ENCODE peak calls at places on chromosome 17, in ten cellular contexts. One of them, this sample, is unnamed.

GRCh38 chr17:74466111-74466784 is at the start of gene CD300A:
- DNase-seq in T1000: no peak
- DNase-seq in stimulated activated naive CD4-positive, alpha-beta T cell: no peak
- DNase-seq in naive B cell: peak; percentile 40
- DNase-seq in KBM-7: peak; percentile 95
- DNase-seq in HepG2: no peak
- DNase-seq in GM10248: no peak
- DNase-seq in AG04450: no peak
- DNase-seq in frontal cortex: no peak
- DNase-seq in vagina: no peak
- DNase-seq in this sample: no peak

GRCh38 chr17:68972119-68972704 is 17.0 kb upstream of the ABCA8 start:
- DNase-seq in T1000: no peak
- DNase-seq in stimulated activated naive CD4-positive, alpha-beta T cell: no peak
- DNase-seq in naive B cell: no peak
- DNase-seq in KBM-7: peak; percentile 72
- DNase-seq in HepG2: peak; percentile 43
- DNase-seq in GM10248: peak; percentile 26
- DNase-seq in AG04450: no peak
- DNase-seq in frontal cortex: peak; percentile 21
- DNase-seq in vagina: no peak
- DNase-seq in this sample: no peak

GRCh38 chr17:79645022-79645776 is 34.3 kb upstream of the RBFOX3 start:
- DNase-seq in T1000: no peak
- DNase-seq in stimulated activated naive CD4-positive, alpha-beta T cell: no peak
- DNase-seq in naive B cell: no peak
- DNase-seq in KBM-7: no peak
- DNase-seq in HepG2: no peak
- DNase-seq in GM10248: no peak
- DNase-seq in AG04450: no peak
- DNase-seq in frontal cortex: no peak
- DNase-seq in vagina: peak; percentile 69
- DNase-seq in this sample: no peak

GRCh38 chr17:80832266-80832676 is 159.4 kb upstream of the CHMP6 start:
- DNase-seq in T1000: peak; percentile 60
- DNase-seq in stimulated activated naive CD4-positive, alpha-beta T cell: no peak
- DNase-seq in naive B cell: no peak
- DNase-seq in KBM-7: no peak
- DNase-seq in HepG2: no peak
- DNase-seq in GM10248: no peak
- DNase-seq in AG04450: peak; percentile 36
- DNase-seq in frontal cortex: peak; percentile 67
- DNase-seq in vagina: no peak
- DNase-seq in this sample: no peak

GRCh38 chr17:8188408-8188839 is 1.6 kb downstream of the BORCS6 start:
- DNase-seq in T1000: no peak
- DNase-seq in stimulated activated naive CD4-positive, alpha-beta T cell: no peak
- DNase-seq in naive B cell: no peak
- DNase-seq in KBM-7: no peak
- DNase-seq in HepG2: no peak
- DNase-seq in GM10248: no peak
- DNase-seq in AG04450: no peak
- DNase-seq in frontal cortex: no peak
- DNase-seq in vagina: no peak
- DNase-seq in this sample: no peak

GRCh38 chr17:77690271-77691161 is 268.0 kb upstream of the TNRC6C start:
- DNase-seq in T1000: no peak
- DNase-seq in stimulated activated naive CD4-positive, alpha-beta T cell: no peak
- DNase-seq in naive B cell: no peak
- DNase-seq in KBM-7: peak; percentile 73
- DNase-seq in HepG2: no peak
- DNase-seq in GM10248: no peak
- DNase-seq in AG04450: no peak
- DNase-seq in frontal cortex: no peak
- DNase-seq in vagina: peak; percentile 65
- DNase-seq in this sample: no peak

GRCh38 chr17:76553163-76553908 is 13.5 kb downstream of the PRCD start:
- DNase-seq in T1000: no peak
- DNase-seq in stimulated activated naive CD4-positive, alpha-beta T cell: no peak
- DNase-seq in naive B cell: no peak
- DNase-seq in KBM-7: peak; percentile 63
- DNase-seq in HepG2: no peak
- DNase-seq in GM10248: no peak
- DNase-seq in AG04450: no peak
- DNase-seq in frontal cortex: no peak
- DNase-seq in vagina: no peak
- DNase-seq in this sample: no peak

GRCh38 chr17:34537445-34537844 is 41.9 kb upstream of the TMEM132E start:
- DNase-seq in T1000: no peak
- DNase-seq in stimulated activated naive CD4-positive, alpha-beta T cell: no peak
- DNase-seq in naive B cell: no peak
- DNase-seq in KBM-7: no peak
- DNase-seq in HepG2: no peak
- DNase-seq in GM10248: no peak
- DNase-seq in AG04450: no peak
- DNase-seq in frontal cortex: no peak
- DNase-seq in vagina: no peak
- DNase-seq in this sample: no peak

GRCh38 chr17:75478508-75478907 is 22.1 kb downstream of the TMEM94 start:
- DNase-seq in T1000: no peak
- DNase-seq in stimulated activated naive CD4-positive, alpha-beta T cell: no peak
- DNase-seq in naive B cell: no peak
- DNase-seq in KBM-7: no peak
- DNase-seq in HepG2: no peak
- DNase-seq in GM10248: no peak
- DNase-seq in AG04450: no peak
- DNase-seq in frontal cortex: no peak
- DNase-seq in vagina: no peak
- DNase-seq in this sample: no peak

GRCh38 chr17:72053069-72053846 is 67.6 kb upstream of the SOX9 start:
- DNase-seq in T1000: no peak
- DNase-seq in stimulated activated naive CD4-positive, alpha-beta T cell: no peak
- DNase-seq in naive B cell: no peak
- DNase-seq in KBM-7: no peak
- DNase-seq in HepG2: no peak
- DNase-seq in GM10248: no peak
- DNase-seq in AG04450: no peak
- DNase-seq in frontal cortex: no peak
- DNase-seq in vagina: no peak
- DNase-seq in this sample: no peak

GRCh38 chr17:35259001-35259400 is 16.1 kb downstream of the SLFN5 start:
- DNase-seq in T1000: no peak
- DNase-seq in stimulated activated naive CD4-positive, alpha-beta T cell: no peak
- DNase-seq in naive B cell: no peak
- DNase-seq in KBM-7: no peak
- DNase-seq in HepG2: no peak
- DNase-seq in GM10248: no peak
- DNase-seq in AG04450: no peak
- DNase-seq in frontal cortex: no peak
- DNase-seq in vagina: peak; percentile 8
- DNase-seq in this sample: no peak

GRCh38 chr17:17525956-17526355 is 29.8 kb upstream of the RASD1 start:
- DNase-seq in T1000: no peak
- DNase-seq in stimulated activated naive CD4-positive, alpha-beta T cell: no peak
- DNase-seq in naive B cell: no peak
- DNase-seq in KBM-7: no peak
- DNase-seq in HepG2: no peak
- DNase-seq in GM10248: no peak
- DNase-seq in AG04450: no peak
- DNase-seq in frontal cortex: no peak
- DNase-seq in vagina: no peak
- DNase-seq in this sample: no peak

GRCh38 chr17:81910840-81911276 is 341 bp downstream of the PCYT2 start:
- DNase-seq in T1000: no peak
- DNase-seq in stimulated activated naive CD4-positive, alpha-beta T cell: no peak
- DNase-seq in naive B cell: no peak
- DNase-seq in KBM-7: no peak
- DNase-seq in HepG2: no peak
- DNase-seq in GM10248: no peak
- DNase-seq in AG04450: no peak
- DNase-seq in frontal cortex: no peak
- DNase-seq in vagina: no peak
- DNase-seq in this sample: no peak

GRCh38 chr17:45148183-45149036 is at the start of gene HEXIM1:
- DNase-seq in T1000: peak; percentile 99
- DNase-seq in stimulated activated naive CD4-positive, alpha-beta T cell: peak; percentile 99
- DNase-seq in naive B cell: peak; percentile 99
- DNase-seq in KBM-7: peak; percentile 100
- DNase-seq in HepG2: peak; percentile 100
- DNase-seq in GM10248: peak; percentile 96
- DNase-seq in AG04450: peak; percentile 99
- DNase-seq in frontal cortex: peak; percentile 94
- DNase-seq in vagina: peak; percentile 100
- DNase-seq in this sample: peak; percentile 99

GRCh38 chr17:82272495-82273326 is 789 bp downstream of the CSNK1D start:
- DNase-seq in T1000: no peak
- DNase-seq in stimulated activated naive CD4-positive, alpha-beta T cell: peak; percentile 17
- DNase-seq in naive B cell: peak; percentile 54
- DNase-seq in KBM-7: peak; percentile 43
- DNase-seq in HepG2: no peak
- DNase-seq in GM10248: peak; percentile 65
- DNase-seq in AG04450: no peak
- DNase-seq in frontal cortex: peak; percentile 73
- DNase-seq in vagina: no peak
- DNase-seq in this sample: no peak

GRCh38 chr17:9931144-9931543 is 26.1 kb upstream of the RCVRN start:
- DNase-seq in T1000: no peak
- DNase-seq in stimulated activated naive CD4-positive, alpha-beta T cell: no peak
- DNase-seq in naive B cell: no peak
- DNase-seq in KBM-7: no peak
- DNase-seq in HepG2: no peak
- DNase-seq in GM10248: no peak
- DNase-seq in AG04450: no peak
- DNase-seq in frontal cortex: no peak
- DNase-seq in vagina: no peak
- DNase-seq in this sample: no peak

GRCh38 chr17:82943751-82944150 is 103.9 kb upstream of the ZNF750 start:
- DNase-seq in T1000: no peak
- DNase-seq in stimulated activated naive CD4-positive, alpha-beta T cell: no peak
- DNase-seq in naive B cell: no peak
- DNase-seq in KBM-7: no peak
- DNase-seq in HepG2: no peak
- DNase-seq in GM10248: no peak
- DNase-seq in AG04450: no peak
- DNase-seq in frontal cortex: no peak
- DNase-seq in vagina: no peak
- DNase-seq in this sample: no peak

GRCh38 chr17:31803494-31804213 is 55.4 kb downstream of the COPRS start:
- DNase-seq in T1000: no peak
- DNase-seq in stimulated activated naive CD4-positive, alpha-beta T cell: no peak
- DNase-seq in naive B cell: no peak
- DNase-seq in KBM-7: no peak
- DNase-seq in HepG2: peak; percentile 98
- DNase-seq in GM10248: no peak
- DNase-seq in AG04450: no peak
- DNase-seq in frontal cortex: no peak
- DNase-seq in vagina: no peak
- DNase-seq in this sample: no peak

GRCh38 chr17:67245694-67246397 is 850 bp upstream of the HELZ start:
- DNase-seq in T1000: no peak
- DNase-seq in stimulated activated naive CD4-positive, alpha-beta T cell: no peak
- DNase-seq in naive B cell: peak; percentile 37
- DNase-seq in KBM-7: no peak
- DNase-seq in HepG2: peak; percentile 81
- DNase-seq in GM10248: peak; percentile 44
- DNase-seq in AG04450: no peak
- DNase-seq in frontal cortex: peak; percentile 38
- DNase-seq in vagina: no peak
- DNase-seq in this sample: peak; percentile 48

GRCh38 chr17:5667871-5668270 is 83.6 kb upstream of the NLRP1 start:
- DNase-seq in T1000: no peak
- DNase-seq in stimulated activated naive CD4-positive, alpha-beta T cell: no peak
- DNase-seq in naive B cell: no peak
- DNase-seq in KBM-7: peak; percentile 9
- DNase-seq in HepG2: peak; percentile 16
- DNase-seq in GM10248: no peak
- DNase-seq in AG04450: no peak
- DNase-seq in frontal cortex: no peak
- DNase-seq in vagina: no peak
- DNase-seq in this sample: no peak

GRCh38 chr17:4394208-4395110 is 28.0 kb upstream of the UBE2G1 start:
- DNase-seq in T1000: no peak
- DNase-seq in stimulated activated naive CD4-positive, alpha-beta T cell: no peak
- DNase-seq in naive B cell: no peak
- DNase-seq in KBM-7: no peak
- DNase-seq in HepG2: no peak
- DNase-seq in GM10248: no peak
- DNase-seq in AG04450: no peak
- DNase-seq in frontal cortex: no peak
- DNase-seq in vagina: no peak
- DNase-seq in this sample: no peak

GRCh38 chr17:76599699-76600460 is 14.2 kb upstream of the ST6GALNAC2 start:
- DNase-seq in T1000: no peak
- DNase-seq in stimulated activated naive CD4-positive, alpha-beta T cell: no peak
- DNase-seq in naive B cell: no peak
- DNase-seq in KBM-7: peak; percentile 75
- DNase-seq in HepG2: no peak
- DNase-seq in GM10248: no peak
- DNase-seq in AG04450: no peak
- DNase-seq in frontal cortex: no peak
- DNase-seq in vagina: no peak
- DNase-seq in this sample: no peak

GRCh38 chr17:60106377-60107059 is 27.8 kb upstream of the HEATR6 start:
- DNase-seq in T1000: no peak
- DNase-seq in stimulated activated naive CD4-positive, alpha-beta T cell: no peak
- DNase-seq in naive B cell: no peak
- DNase-seq in KBM-7: no peak
- DNase-seq in HepG2: no peak
- DNase-seq in GM10248: peak; percentile 15
- DNase-seq in AG04450: no peak
- DNase-seq in frontal cortex: no peak
- DNase-seq in vagina: peak; percentile 47
- DNase-seq in this sample: no peak

GRCh38 chr17:15511142-15511541 is 43.7 kb upstream of the CDRT4 start:
- DNase-seq in T1000: no peak
- DNase-seq in stimulated activated naive CD4-positive, alpha-beta T cell: no peak
- DNase-seq in naive B cell: no peak
- DNase-seq in KBM-7: no peak
- DNase-seq in HepG2: no peak
- DNase-seq in GM10248: no peak
- DNase-seq in AG04450: no peak
- DNase-seq in frontal cortex: no peak
- DNase-seq in vagina: no peak
- DNase-seq in this sample: no peak

GRCh38 chr17:57875109-57876022 is 25.5 kb upstream of the MRPS23 start:
- DNase-seq in T1000: peak; percentile 93
- DNase-seq in stimulated activated naive CD4-positive, alpha-beta T cell: no peak
- DNase-seq in naive B cell: no peak
- DNase-seq in KBM-7: peak; percentile 90
- DNase-seq in HepG2: peak; percentile 93
- DNase-seq in GM10248: no peak
- DNase-seq in AG04450: peak; percentile 97
- DNase-seq in frontal cortex: peak; percentile 60
- DNase-seq in vagina: no peak
- DNase-seq in this sample: no peak

GRCh38 chr17:848402-848801 is 66.2 kb downstream of the MRM3 start:
- DNase-seq in T1000: no peak
- DNase-seq in stimulated activated naive CD4-positive, alpha-beta T cell: no peak
- DNase-seq in naive B cell: no peak
- DNase-seq in KBM-7: no peak
- DNase-seq in HepG2: no peak
- DNase-seq in GM10248: no peak
- DNase-seq in AG04450: no peak
- DNase-seq in frontal cortex: no peak
- DNase-seq in vagina: no peak
- DNase-seq in this sample: no peak

GRCh38 chr17:65618516-65618915 is 57.1 kb upstream of the AXIN2 start:
- DNase-seq in T1000: no peak
- DNase-seq in stimulated activated naive CD4-positive, alpha-beta T cell: no peak
- DNase-seq in naive B cell: no peak
- DNase-seq in KBM-7: no peak
- DNase-seq in HepG2: no peak
- DNase-seq in GM10248: no peak
- DNase-seq in AG04450: no peak
- DNase-seq in frontal cortex: no peak
- DNase-seq in vagina: no peak
- DNase-seq in this sample: no peak

GRCh38 chr17:80660527-80661198 is 116.0 kb downstream of the RPTOR start:
- DNase-seq in T1000: no peak
- DNase-seq in stimulated activated naive CD4-positive, alpha-beta T cell: no peak
- DNase-seq in naive B cell: no peak
- DNase-seq in KBM-7: no peak
- DNase-seq in HepG2: no peak
- DNase-seq in GM10248: no peak
- DNase-seq in AG04450: no peak
- DNase-seq in frontal cortex: no peak
- DNase-seq in vagina: no peak
- DNase-seq in this sample: no peak

This sample was measured in effector CD4-positive, alpha-beta T cell.